ENCODE peak calls at places on chromosomes 12 and 14, in four cellular contexts. P, N, A and Q are unnamed samples.

GRCh38 chr12:29253916-29254625 is 105.0 kb downstream of the FAR2 start:
- DNase-seq in A (no peak), P (no peak), N (no peak), Q (no peak)

GRCh38 chr12:2919249-2919648 is 28.6 kb downstream of the TULP3 start:
- DNase-seq in A (no peak), P (no peak), N (peak), Q (no peak)

GRCh38 chr12:25130741-25131188 is 64.2 kb downstream of the DNAI7 start:
- DNase-seq in P (peak), A (peak), N (peak), Q (peak)

GRCh38 chr12:3359478-3359877 is 131.5 kb upstream of the PRMT8 start:
- DNase-seq in A (no peak), P (no peak), N (no peak), Q (no peak)

GRCh38 chr14:22653012-22653621 is 9.0 kb upstream of the OR6J1 start:
- DNase-seq in A (peak), N (peak), P (peak), Q (peak)

GRCh38 chr14:24013654-24014514 is 25.2 kb downstream of the DHRS4L2 start:
- DNase-seq in N (peak), A (peak), P (peak), Q (peak)

GRCh38 chr14:31380106-31380505 is 40.2 kb downstream of the HEATR5A start:
- DNase-seq in N (no peak), P (no peak), A (no peak), Q (no peak)

GRCh38 chr12:120194534-120195395 is at the start of gene GCN1:
- DNase-seq in P (peak), N (peak), A (peak), Q (peak)

GRCh38 chr12:121668750-121669524 is 517 bp downstream of the MORN3 start:
- DNase-seq in A (peak), P (peak), N (peak), Q (no peak)

GRCh38 chr12:48105321-48105866 is 485 bp downstream of the SENP1 start:
- DNase-seq in N (peak), A (peak), P (peak), Q (peak)

GRCh38 chr12:99455350-99456037 is 192.1 kb upstream of the GARIN6 start:
- DNase-seq in P (no peak), N (no peak), A (no peak), Q (peak)

GRCh38 chr14:55098561-55098898 is 30.5 kb upstream of the LGALS3 start:
- DNase-seq in N (no peak), P (no peak), A (no peak), Q (no peak)

GRCh38 chr14:62696969-62697328 is 348.3 kb downstream of the KCNH5 start:
- DNase-seq in N (no peak), A (no peak), P (no peak), Q (no peak)

GRCh38 chr12:101939856-101940265 is 62.5 kb downstream of the DRAM1 start:
- DNase-seq in A (peak), N (peak), P (peak), Q (peak)

GRCh38 chr12:132287391-132288238 is 41.8 kb downstream of the GALNT9 start:
- DNase-seq in P (no peak), N (no peak), A (no peak), Q (no peak)

GRCh38 chr12:57632369-57632897 is 568 bp downstream of the B4GALNT1 start:
- DNase-seq in P (peak), A (no peak), N (no peak), Q (peak)

GRCh38 chr12:92146865-92147264 is 1.2 kb upstream of the BTG1 start:
- DNase-seq in P (no peak), N (no peak), A (peak), Q (no peak)

GRCh38 chr12:92147491-92147890 is 1.8 kb upstream of the BTG1 start:
- DNase-seq in A (peak), P (no peak), N (no peak), Q (no peak)

GRCh38 chr12:92145731-92146496 is at the start of gene BTG1:
- DNase-seq in A (peak), N (peak), P (peak), Q (peak)

GRCh38 chr12:92145481-92145730 is 240 bp downstream of the BTG1 start:
- DNase-seq in P (no peak), A (no peak), N (no peak), Q (no peak)

GRCh38 chr12:92146497-92146828 is 817 bp upstream of the BTG1 start:
- DNase-seq in N (no peak), A (peak), P (no peak), Q (no peak)
- H2AFZ ChIP-seq in N (peak), A (peak), P (peak), Q (peak)

GRCh38 chr12:93571854-93572711 is at the start of gene SOCS2:
- DNase-seq in P (peak), N (peak), A (peak), Q (peak)

GRCh38 chr12:93571360-93571853 is 1.1 kb upstream of the SOCS2 start:
- DNase-seq in P (peak), N (peak), A (peak), Q (peak)

GRCh38 chr12:93569656-93570551 is 2.6 kb upstream of the SOCS2 start:
- DNase-seq in A (peak), P (peak), N (peak), Q (peak)

GRCh38 chr12:93569301-93569655 is 3.2 kb upstream of the SOCS2 start:
- DNase-seq in P (no peak), N (no peak), A (no peak), Q (no peak)

GRCh38 chr12:93570552-93571359 is 1.7 kb upstream of the SOCS2 start:
- DNase-seq in P (peak), A (peak), N (peak), Q (peak)
- H3K4me3 ChIP-seq in P (peak), A (peak), N (peak), Q (peak)

GRCh38 chr12:10719482-10719881 is 3.6 kb downstream of the YBX3 start:
- DNase-seq in P (no peak), N (peak), A (no peak), Q (no peak)

GRCh38 chr12:10721654-10722501 is 1.2 kb downstream of the YBX3 start:
- DNase-seq in P (peak), N (peak), A (peak), Q (peak)

GRCh38 chr12:10722502-10722904 is 620 bp downstream of the YBX3 start:
- DNase-seq in N (no peak), A (peak), P (peak), Q (peak)

GRCh38 chr12:10722905-10723866 is at the start of gene YBX3:
- DNase-seq in P (peak), A (peak), N (peak), Q (peak)

GRCh38 chr12:10720974-10721565 is 2.1 kb downstream of the YBX3 start:
- DNase-seq in P (no peak), N (peak), A (no peak), Q (no peak)
- H3K9ac ChIP-seq in P (no peak), N (peak), A (peak), Q (peak)

GRCh38 chr14:77040059-77040308 is 11.5 kb upstream of the IRF2BPL start:
- DNase-seq in N (no peak), A (no peak), P (no peak), Q (no peak)

GRCh38 chr14:77041837-77042557 is 13.5 kb upstream of the IRF2BPL start:
- DNase-seq in N (peak), P (no peak), A (peak), Q (peak)

GRCh38 chr14:77040995-77041744 is 12.7 kb upstream of the IRF2BPL start:
- DNase-seq in A (no peak), P (no peak), N (no peak), Q (no peak)

GRCh38 chr14:77039285-77040058 is 11.0 kb upstream of the IRF2BPL start:
- DNase-seq in N (peak), P (no peak), A (peak), Q (peak)

DNA sequence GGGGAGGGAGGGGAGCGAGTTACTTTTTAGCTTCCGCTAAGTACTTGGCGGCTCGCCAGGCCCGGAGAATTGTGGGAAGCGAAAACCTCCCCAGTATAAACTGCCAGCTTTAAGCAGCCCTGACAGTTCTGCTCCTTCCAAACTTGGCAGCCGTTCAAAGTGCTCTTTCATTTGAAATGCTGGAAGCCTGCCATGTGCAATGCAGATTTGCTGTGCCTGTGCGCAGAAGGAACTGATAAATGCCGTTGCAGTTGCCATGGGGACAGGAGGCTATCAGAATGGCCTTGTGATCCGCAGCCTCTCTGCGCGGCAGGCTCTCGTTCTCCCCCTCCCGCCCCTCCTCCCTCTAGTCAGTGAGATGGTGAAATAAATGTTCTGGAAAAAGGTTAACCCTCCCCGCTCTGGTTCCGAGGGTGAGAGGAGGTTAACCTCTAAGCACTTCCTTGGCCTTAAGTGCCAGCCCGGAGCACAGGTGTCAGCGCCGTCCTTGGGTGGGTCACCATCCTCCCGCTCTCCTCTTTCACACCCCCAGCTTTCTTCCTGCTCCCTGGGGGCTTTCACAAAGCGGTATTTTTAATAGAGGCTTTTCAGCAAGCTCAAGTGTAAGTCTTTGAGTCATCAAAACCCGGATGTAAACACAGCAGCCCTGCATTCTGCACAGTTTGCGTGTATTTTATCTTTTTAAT is 11.9 kb upstream of the IRF2BPL start:
- DNase-seq in N (peak), P (peak), A (peak), Q (peak)
- H2AFZ ChIP-seq in N (peak), P (peak), A (no peak), Q (peak)

GRCh38 chr14:76377675-76378074 is 1.7 kb downstream of the ESRRB start:
- DNase-seq in P (no peak), N (no peak), A (no peak), Q (no peak)
- H3K4me3 ChIP-seq in P (peak), N (no peak), A (no peak), Q (no peak)

GRCh38 chr14:68929623-68930307 is 49.3 kb downstream of the ACTN1 start:
- DNase-seq in A (no peak), P (no peak), N (no peak), Q (no peak)

GRCh38 chr14:68927089-68927488 is 52.0 kb downstream of the ACTN1 start:
- DNase-seq in P (no peak), A (no peak), N (no peak), Q (no peak)

GRCh38 chr14:68927956-68928675 is 51.0 kb downstream of the ACTN1 start:
- DNase-seq in A (no peak), N (no peak), P (no peak), Q (no peak)

GRCh38 chr14:68931063-68931462 is 48.0 kb downstream of the ACTN1 start:
- DNase-seq in P (no peak), N (no peak), A (no peak), Q (no peak)

DNA sequence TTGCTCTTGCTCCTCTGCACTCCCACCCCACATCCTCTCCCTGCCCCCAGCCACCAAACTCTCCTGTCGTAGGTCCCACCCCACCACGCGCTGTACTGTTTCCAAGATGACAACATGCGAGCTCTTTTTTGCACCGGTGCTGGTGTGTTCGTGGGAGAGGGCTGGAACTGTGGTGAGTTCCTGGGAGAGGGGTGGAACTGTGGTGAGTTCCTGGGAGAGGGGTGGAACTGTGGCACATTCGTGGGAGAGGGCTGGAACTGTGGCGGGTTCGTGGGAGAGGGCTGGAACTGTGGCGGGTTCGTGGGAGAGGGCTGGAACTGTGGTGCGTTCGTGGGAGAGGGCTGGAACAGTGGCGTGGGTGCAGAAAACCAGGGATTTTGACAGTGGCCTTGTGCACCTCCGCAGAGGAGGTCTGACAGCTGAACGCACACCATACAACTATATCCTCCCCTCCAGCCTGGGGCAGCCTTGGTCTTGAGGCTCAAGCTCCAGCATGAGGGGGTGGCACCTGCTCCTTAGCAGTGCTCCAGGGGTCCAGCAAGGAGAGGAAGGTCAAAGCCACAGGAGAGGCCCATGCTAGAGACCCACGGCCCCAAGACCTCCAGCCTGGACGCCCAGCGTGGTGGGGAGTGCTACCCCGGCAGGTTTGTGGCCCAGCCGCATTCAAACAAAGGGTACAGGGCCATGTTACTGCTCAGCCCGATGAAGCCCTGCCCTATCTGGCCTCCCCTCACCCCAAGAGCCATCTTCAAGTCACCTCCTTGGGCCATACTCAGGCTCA is 50.1 kb downstream of the ACTN1 start:
- DNase-seq in P (no peak), A (no peak), N (no peak), Q (no peak)
- H3K9ac ChIP-seq in P (no peak), A (no peak), N (no peak), Q (no peak)